ENCODE peak calls at places on chromosomes 1 and 21, in four cellular contexts. W is transverse colon, V is breast epithelium, J is K562. E is an unnamed sample.
A peak's percentile ranks its signal among the peaks of the same experiment; 100 is the strongest.

GRCh38 chr1:170808229-170808870 is 127.0 kb upstream of the MROH9 start:
- DNase-seq in W (no peak), V (no peak), J (no peak), E (no peak)

GRCh38 chr1:226520640-226521355 is 27.8 kb upstream of the STUM start:
- DNase-seq in W (no peak), V (no peak), J (no peak), E (no peak)

GRCh38 chr1:201886103-201886885 is 2.4 kb upstream of the SHISA4 start:
- DNase-seq in W (no peak), V (peak; percentile 13), J (peak; percentile 29), E (no peak)

GRCh38 chr1:206921772-206922265 is at the start of gene FCMR:
- DNase-seq in W (peak; percentile 41), V (no peak), J (no peak), E (no peak)

GRCh38 chr1:14108356-14109275 is 408.6 kb downstream of the PRDM2 start:
- DNase-seq in W (no peak), V (no peak), J (no peak), E (peak; percentile 91)

GRCh38 chr1:36366091-36366661 is 19.5 kb downstream of the STK40 start:
- DNase-seq in W (no peak), V (no peak), J (no peak), E (no peak)

GRCh38 chr1:172717722-172718455 is 59.0 kb downstream of the FASLG start:
- DNase-seq in W (no peak), V (no peak), J (peak; percentile 28), E (no peak)

GRCh38 chr1:91406773-91407389 is 2.2 kb upstream of the HFM1 start:
- DNase-seq in W (no peak), V (no peak), J (peak; percentile 41), E (no peak)

GRCh38 chr1:45033356-45033755 is 21.3 kb downstream of the UROD start:
- DNase-seq in W (no peak), V (no peak), J (no peak), E (peak; percentile 0)

GRCh38 chr1:111656093-111657017 is 36.8 kb downstream of the RAP1A start:
- DNase-seq in W (peak; percentile 26), V (no peak), J (peak; percentile 55), E (no peak)

DNA sequence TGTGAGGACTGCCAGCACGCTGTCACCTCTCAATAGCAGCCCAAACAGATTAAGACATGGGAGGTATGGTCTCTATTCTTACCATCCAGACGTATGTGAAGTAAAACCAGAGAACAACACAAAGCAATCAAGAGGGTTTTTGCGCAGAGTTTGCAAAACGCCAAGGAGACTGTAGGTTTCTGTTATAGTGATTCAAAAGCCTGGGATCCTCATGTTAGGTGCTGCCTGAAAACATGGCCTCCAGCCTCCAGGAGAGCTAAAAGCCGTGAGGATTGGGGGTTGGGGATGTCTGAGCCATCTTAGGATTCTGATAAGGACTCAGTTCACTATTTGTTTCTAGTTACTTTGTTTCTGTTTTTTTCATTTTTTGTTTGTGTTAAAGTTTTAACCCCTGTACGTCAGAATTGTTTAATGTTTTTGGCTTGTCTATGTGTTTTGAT is 4.2 kb upstream of the CCT8 start:
- DNase-seq in W (no peak), V (no peak), J (no peak), E (no peak)
- H3K4me1 ChIP-seq in W (peaks cover 3% of the 10 kb centered on the region), V (no peaks in the 10 kb centered on the region), J (no peaks in the 10 kb centered on the region), E (peaks cover 15% of the 10 kb centered on the region)

GRCh38 chr1:80076469-80076868 is 1069.9 kb upstream of the ADGRL4 start:
- DNase-seq in W (no peak), V (no peak), J (no peak), E (no peak)
- TF ChIP-seq POLR2AphosphoS5 in W (no peak), V (no peak), J (no peak), E (no peak)

DNA sequence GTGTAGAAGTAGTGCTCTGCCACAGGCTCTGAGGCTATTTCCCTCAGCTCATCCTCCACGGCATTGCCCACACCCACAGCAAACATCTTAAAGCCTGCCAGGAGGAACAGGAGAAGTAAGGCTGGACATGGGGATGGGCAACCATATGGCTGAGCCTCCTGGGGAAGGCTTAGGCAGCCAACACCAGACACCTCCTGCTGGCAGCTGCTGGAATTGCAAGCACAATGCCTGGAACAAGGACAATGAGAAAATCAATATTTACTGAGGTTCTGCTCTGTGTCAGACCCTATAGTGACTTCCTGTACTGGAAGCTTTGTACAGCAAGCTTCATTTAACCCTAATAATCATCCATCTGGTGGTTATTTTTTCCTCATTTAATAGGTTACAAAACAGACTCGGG is 8.2 kb downstream of the MATN1 start:
- DNase-seq in W (no peak), V (no peak), J (no peak), E (no peak)
- TF ChIP-seq CTCF in W (peak; percentile 19), V (no peak), J (peak; percentile 56), E (no peak)

GRCh38 chr1:223641523-223642039 is 23.9 kb downstream of the CAPN8 start:
- DNase-seq in W (peak; percentile 80), V (no peak), J (no peak), E (no peak)
- H3K4me1 ChIP-seq in W (peaks cover 3% of the 10 kb centered on the region), V (no peaks in the 10 kb centered on the region), J (no peaks in the 10 kb centered on the region), E (no peaks in the 10 kb centered on the region)

GRCh38 chr1:21198929-21199328 is 22.2 kb upstream of the EIF4G3 start:
- DNase-seq in W (no peak), V (no peak), J (no peak), E (no peak)
- TF ChIP-seq POLR2AphosphoS5 in W (no peak), V (no peak), J (no peak), E (no peak)

DNA sequence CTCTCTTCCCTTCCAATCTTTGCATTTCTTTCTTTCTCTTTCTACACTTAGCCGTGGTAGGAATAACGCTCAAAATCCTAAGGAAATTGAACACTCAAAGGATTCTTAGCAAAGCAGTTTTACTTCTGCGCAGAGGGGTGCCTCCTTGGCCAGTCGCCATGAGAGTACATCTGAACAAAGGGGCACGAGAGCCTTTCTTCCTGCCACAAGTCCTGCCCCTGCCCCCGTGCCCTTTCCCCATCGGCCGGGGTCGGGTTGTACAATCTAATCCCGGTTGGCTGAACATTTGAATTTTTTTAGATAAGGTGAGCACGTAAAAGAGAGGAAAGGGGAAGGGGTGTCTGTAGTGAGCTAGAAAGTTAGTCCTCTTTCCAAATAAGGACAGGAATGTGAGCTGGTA is 28.6 kb upstream of the COL6A1 start:
- DNase-seq in W (no peak), V (no peak), J (no peak), E (no peak)
- TF ChIP-seq CTCF in W (no peak), V (no peak), J (no peak), E (no peak)

GRCh38 chr1:160638540-160638857 is 8.3 kb downstream of the SLAMF1 start:
- DNase-seq in W (no peak), V (no peak), J (no peak), E (no peak)
- H3K4me1 ChIP-seq in W (peaks cover 4% of the 10 kb centered on the region), V (no peaks in the 10 kb centered on the region), J (peaks cover 3% of the 10 kb centered on the region), E (no peaks in the 10 kb centered on the region)

DNA sequence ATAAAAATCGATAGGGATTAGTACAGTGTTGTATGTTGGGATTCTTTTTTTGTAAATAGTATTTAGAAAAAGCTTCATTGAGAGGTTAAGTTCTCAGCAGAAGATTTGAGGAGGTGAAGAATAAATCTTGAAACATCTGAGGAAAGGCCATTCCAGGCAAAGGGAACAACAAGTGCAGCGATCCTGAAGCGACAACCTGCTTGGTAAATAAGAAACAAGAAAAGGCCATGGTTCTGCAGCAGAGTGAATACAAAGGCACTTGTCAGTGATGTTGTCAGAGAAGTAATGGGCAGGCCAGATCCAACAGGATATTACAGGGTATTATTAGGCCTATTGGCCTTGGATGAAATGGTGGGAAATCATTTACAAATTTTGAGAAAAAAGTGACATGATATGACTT is 959.9 kb downstream of the PLA2G4A start:
- DNase-seq in W (no peak), V (no peak), J (no peak), E (no peak)
- TF ChIP-seq POLR2AphosphoS5 in W (no peak), V (no peak), J (no peak), E (no peak)

E was measured in esophagus muscularis mucosa.